ENCODE peak calls at places on chromosome 19, in eight cellular contexts. I, P, O, L, U, A, J and Y are unnamed samples.

GRCh38 chr19:45637890-45638667 is 1.1 kb downstream of the EML2 start:
- DNase-seq in I (no peak), J (no peak), P (peak), U (no peak), A (no peak), O (no peak), L (no peak), Y (no peak)

GRCh38 chr19:54893406-54893805 is 12.5 kb upstream of the NCR1 start:
- DNase-seq in P (peak), O (no peak), U (no peak), J (no peak), L (no peak), I (no peak), A (no peak), Y (no peak)

GRCh38 chr19:48445256-48445605 is 552 bp upstream of the GRWD1 start:
- DNase-seq in P (peak), I (peak), A (no peak), O (no peak), L (peak), U (peak), J (peak), Y (no peak)

GRCh38 chr19:39937094-39937493 is 2.7 kb upstream of the FCGBP start:
- DNase-seq in A (no peak), L (no peak), U (no peak), O (no peak), P (no peak), I (no peak), J (no peak), Y (no peak)

GRCh38 chr19:12840091-12841079 is 2.1 kb downstream of the MAST1 start:
- DNase-seq in U (peak), L (peak), P (peak), A (no peak), O (no peak), J (no peak), I (no peak), Y (peak)

GRCh38 chr19:4709440-4710280 is 14.0 kb downstream of the DPP9 start:
- DNase-seq in I (no peak), P (peak), A (no peak), J (no peak), O (no peak), U (no peak), L (no peak), Y (no peak)

GRCh38 chr19:14467816-14468215 is 7.3 kb downstream of the PTGER1 start:
- DNase-seq in L (no peak), O (no peak), A (no peak), J (no peak), P (no peak), U (no peak), I (no peak), Y (no peak)

GRCh38 chr19:2618611-2619010 is 83.9 kb downstream of the GNG7 start:
- DNase-seq in A (no peak), P (peak), I (no peak), O (peak), L (peak), U (no peak), J (no peak), Y (peak)

GRCh38 chr19:57850553-57851017 is 926 bp downstream of the ZNF587 start:
- DNase-seq in A (no peak), O (no peak), P (no peak), U (no peak), I (no peak), L (no peak), J (peak), Y (no peak)

GRCh38 chr19:4014541-4015491 is 7.3 kb downstream of the PIAS4 start:
- DNase-seq in P (peak), O (peak), A (peak), J (no peak), L (no peak), I (no peak), U (peak), Y (peak)

GRCh38 chr19:41994521-41994971 is 516 bp upstream of the ATP1A3 start:
- DNase-seq in J (no peak), L (no peak), P (no peak), A (no peak), I (no peak), U (no peak), O (no peak), Y (no peak)

GRCh38 chr19:17183271-17183757 is 31.8 kb upstream of the USE1 start:
- DNase-seq in L (no peak), O (no peak), U (no peak), P (no peak), A (no peak), J (no peak), I (no peak), Y (no peak)

GRCh38 chr19:40461669-40462221 is 3.8 kb downstream of the BLVRB start:
- DNase-seq in O (peak), L (peak), J (no peak), U (no peak), A (no peak), I (no peak), P (peak), Y (peak)

GRCh38 chr19:37698216-37698615 is 21.3 kb downstream of the ZNF607 start:
- DNase-seq in U (no peak), P (no peak), A (no peak), J (no peak), L (no peak), O (no peak), I (no peak), Y (no peak)

GRCh38 chr19:4911786-4912672 is 2.7 kb downstream of the UHRF1 start:
- DNase-seq in J (peak), P (peak), O (peak), I (peak), U (peak), L (peak), A (no peak), Y (peak)

GRCh38 chr19:55600336-55601028 is 394 bp downstream of the ZNF524 start:
- DNase-seq in L (no peak), O (peak), I (no peak), P (no peak), U (no peak), J (peak), A (no peak), Y (peak)

GRCh38 chr19:8702350-8702749 is 3.8 kb upstream of the ACTL9 start:
- DNase-seq in J (no peak), I (no peak), P (no peak), O (no peak), L (peak), U (no peak), A (no peak), Y (no peak)

GRCh38 chr19:40193587-40193849 is 2.3 kb downstream of the MAP3K10 start:
- DNase-seq in L (no peak), U (no peak), I (no peak), P (no peak), J (no peak), A (no peak), O (no peak), Y (no peak)

GRCh38 chr19:30123109-30123508 is 181.1 kb downstream of the URI1 start:
- DNase-seq in I (no peak), P (no peak), J (no peak), A (no peak), O (no peak), L (no peak), U (no peak), Y (no peak)

GRCh38 chr19:45123440-45123850 is 30.5 kb downstream of the PPP1R37 start:
- DNase-seq in U (no peak), P (no peak), L (no peak), O (no peak), A (no peak), J (no peak), I (no peak), Y (no peak)

GRCh38 chr19:55605637-55606470 is at the start of gene ZNF865:
- DNase-seq in A (no peak), U (peak), L (peak), J (peak), I (peak), O (peak), P (peak), Y (peak)

GRCh38 chr19:38792250-38793111 is 3.5 kb downstream of the LGALS7B start:
- DNase-seq in I (no peak), P (no peak), J (no peak), O (peak), U (peak), A (peak), L (no peak), Y (peak)

GRCh38 chr19:21912654-21913053 is 76.7 kb upstream of the ZNF43 start:
- DNase-seq in O (no peak), P (no peak), I (no peak), J (no peak), L (no peak), A (no peak), U (no peak), Y (no peak)
- TF ChIP-seq CTCF in O (no peak), P (no peak), I (no peak), J (no peak), L (no peak), A (no peak), U (no peak), Y (no peak)

DNA sequence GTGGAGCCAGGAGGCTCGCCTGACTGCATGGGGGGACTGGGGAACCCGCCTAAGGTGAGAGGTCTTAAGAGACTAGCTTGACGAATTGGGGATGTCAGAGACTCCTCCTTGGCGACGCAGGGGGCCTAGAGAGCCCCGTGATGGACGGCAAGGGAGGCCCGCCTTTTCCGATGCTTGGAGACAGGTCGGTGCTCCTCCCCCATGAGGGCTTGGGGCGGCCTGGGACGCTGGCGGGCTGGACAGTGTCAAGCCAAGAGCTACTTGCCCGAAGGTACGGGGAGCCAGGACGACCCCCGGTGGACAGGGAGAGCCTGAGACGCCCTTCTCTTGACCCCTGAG is 636 bp downstream of the SDHAF1 start:
- DNase-seq in A (peak), P (peak), L (peak), O (peak), U (no peak), I (peak), J (peak), Y (peak)
- H3K27ac ChIP-seq in A (peak), P (no peak), L (peak), O (no peak), U (peak), I (peak), J (peak), Y (peak)

GRCh38 chr19:20167020-20167644 is at the start of gene ZNF486:
- DNase-seq in I (peak), J (no peak), O (peak), L (peak), U (peak), P (peak), A (peak), Y (peak)
- H3K4me3 ChIP-seq in I (peak), J (no peak), O (peak), L (peak), U (peak), P (peak), A (peak), Y (peak)

DNA sequence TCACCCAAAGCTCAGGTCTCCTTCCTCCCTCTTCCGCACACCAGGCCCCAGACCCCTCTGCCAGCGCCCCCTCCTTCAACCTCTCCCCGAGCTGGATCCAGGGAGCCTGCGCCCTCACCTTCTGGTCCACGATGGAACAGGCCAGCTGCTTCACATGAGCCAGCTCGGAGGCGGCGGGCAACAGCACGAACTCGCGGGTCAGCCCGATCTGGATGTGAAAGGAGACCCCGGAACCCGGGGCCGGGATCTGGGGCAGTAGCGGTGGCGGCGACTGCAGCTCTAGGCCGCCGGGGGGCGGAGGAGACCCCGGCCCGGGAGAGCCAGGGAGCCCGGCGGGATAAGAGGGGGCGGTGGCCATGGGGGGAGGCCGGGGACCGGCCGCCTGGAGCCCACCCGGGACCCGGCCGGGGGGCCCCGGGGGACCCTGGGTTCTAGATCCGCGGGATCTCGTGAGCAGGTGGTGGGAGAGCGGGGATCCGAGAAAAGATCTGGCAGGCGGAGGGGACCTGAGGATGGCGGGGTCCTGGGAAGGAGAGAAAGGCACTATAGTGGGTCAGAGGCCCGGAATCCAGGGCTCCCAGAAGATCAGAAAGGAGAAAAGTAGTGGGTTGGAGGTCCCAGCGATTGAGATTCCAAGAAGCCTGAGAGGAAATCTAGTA is 772 bp downstream of the PRKD2 start:
- DNase-seq in O (no peak), P (no peak), I (no peak), J (peak), U (no peak), A (no peak), L (no peak), Y (no peak)
- TF ChIP-seq CTCF in O (no peak), P (no peak), I (no peak), J (no peak), U (no peak), A (peak), L (no peak), Y (no peak)

DNA sequence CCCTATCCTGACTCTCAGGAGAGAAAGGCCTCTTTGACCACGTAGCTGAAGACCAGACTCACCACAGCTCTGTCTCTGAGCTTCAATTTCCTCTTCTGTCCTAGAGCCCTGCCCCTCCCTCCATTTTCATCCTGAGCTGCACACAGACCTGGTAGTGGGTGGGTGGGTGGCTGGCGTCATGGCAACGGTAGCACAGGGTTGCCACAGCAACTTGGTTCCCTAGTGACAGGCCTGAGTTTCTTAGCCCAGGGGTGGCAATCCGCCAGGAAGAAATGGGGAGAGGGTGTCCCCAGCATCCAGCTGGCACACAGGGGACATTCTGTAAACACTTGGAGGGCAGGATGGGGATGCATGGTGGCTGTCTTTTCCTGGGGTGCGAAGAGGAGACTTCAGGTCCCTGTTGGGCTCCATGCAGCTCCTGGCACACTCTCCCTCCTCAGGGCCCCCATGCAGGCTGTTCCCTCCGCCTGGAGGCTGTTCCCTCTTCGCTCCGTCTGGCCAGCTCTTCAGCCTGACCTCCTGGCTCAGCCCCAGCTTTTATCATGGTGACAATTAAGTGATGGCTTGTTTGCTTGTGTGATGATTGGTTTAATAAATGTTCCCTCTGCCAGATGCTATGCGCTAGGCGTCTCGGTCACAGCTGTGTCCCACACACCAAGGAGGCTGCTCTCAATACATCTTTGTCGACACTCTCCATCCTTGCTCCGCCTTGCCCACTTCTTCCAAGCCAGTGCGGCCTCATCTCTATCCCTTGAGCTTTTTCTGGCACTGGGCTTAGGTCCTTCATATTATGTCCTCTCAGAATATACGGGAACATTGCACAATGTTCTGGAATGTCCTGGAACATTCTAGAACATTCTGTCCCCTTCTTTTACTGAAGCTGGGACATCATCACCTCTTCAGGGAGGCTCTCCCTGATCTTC is 7.4 kb upstream of the KLHL26 start:
- DNase-seq in J (no peak), A (no peak), L (no peak), O (no peak), U (peak), P (peak), I (peak), Y (peak)
- H3K27ac ChIP-seq in J (no peak), A (peak), L (no peak), O (no peak), U (peak), P (no peak), I (no peak), Y (peak)

GRCh38 chr19:31223805-31224534 is 125.3 kb downstream of the TSHZ3 start:
- DNase-seq in P (no peak), U (no peak), L (no peak), O (no peak), A (no peak), I (no peak), J (no peak), Y (no peak)
- H3K4me3 ChIP-seq in P (no peak), U (no peak), L (no peak), O (no peak), A (no peak), I (no peak), J (no peak), Y (no peak)